ENCODE peak calls at places on chromosomes 13 and 19, in ten cellular contexts. One of them, this sample, is unnamed.

GRCh38 chr13:109945206-109945960 is 159.0 kb upstream of the IRS2 start:
- DNase-seq in activated naive CD4-positive, alpha-beta T cell treated with anti-CD3 and anti-CD28 coated beads, Interleukin-2, amount 50 U/mL, for 16 hours: no peak
- DNase-seq in activated CD4-positive, alpha-beta T cell treated with anti-CD3 and anti-CD28 coated beads for 4 hours: no peak
- DNase-seq in NCI-H69: no peak
- DNase-seq in HCEC 1CT: peak
- DNase-seq in WTC11: no peak
- DNase-seq in mucosa of gallbladder: no peak
- DNase-seq in effector memory CD4-positive, alpha-beta T cell: no peak
- DNase-seq in heart right ventricle: no peak
- DNase-seq in NCI-H510A treated with DMSO at 0.1 percent for 48 hours: no peak
- DNase-seq in this sample: peak

GRCh38 chr19:20444202-20444885 is 121.2 kb downstream of the ZNF737 start:
- DNase-seq in activated naive CD4-positive, alpha-beta T cell treated with anti-CD3 and anti-CD28 coated beads, Interleukin-2, amount 50 U/mL, for 16 hours: no peak
- DNase-seq in activated CD4-positive, alpha-beta T cell treated with anti-CD3 and anti-CD28 coated beads for 4 hours: no peak
- DNase-seq in NCI-H69: peak
- DNase-seq in HCEC 1CT: no peak
- DNase-seq in WTC11: no peak
- DNase-seq in mucosa of gallbladder: no peak
- DNase-seq in effector memory CD4-positive, alpha-beta T cell: no peak
- DNase-seq in heart right ventricle: no peak
- DNase-seq in NCI-H510A treated with DMSO at 0.1 percent for 48 hours: no peak
- DNase-seq in this sample: no peak

GRCh38 chr13:30418075-30418715 is 4.1 kb upstream of the UBE2L5 start:
- DNase-seq in activated naive CD4-positive, alpha-beta T cell treated with anti-CD3 and anti-CD28 coated beads, Interleukin-2, amount 50 U/mL, for 16 hours: no peak
- DNase-seq in activated CD4-positive, alpha-beta T cell treated with anti-CD3 and anti-CD28 coated beads for 4 hours: no peak
- DNase-seq in NCI-H69: peak
- DNase-seq in HCEC 1CT: no peak
- DNase-seq in WTC11: no peak
- DNase-seq in mucosa of gallbladder: no peak
- DNase-seq in effector memory CD4-positive, alpha-beta T cell: no peak
- DNase-seq in heart right ventricle: no peak
- DNase-seq in NCI-H510A treated with DMSO at 0.1 percent for 48 hours: no peak
- DNase-seq in this sample: no peak

GRCh38 chr19:5966215-5966614 is 11.7 kb downstream of the RANBP3 start:
- DNase-seq in activated naive CD4-positive, alpha-beta T cell treated with anti-CD3 and anti-CD28 coated beads, Interleukin-2, amount 50 U/mL, for 16 hours: no peak
- DNase-seq in activated CD4-positive, alpha-beta T cell treated with anti-CD3 and anti-CD28 coated beads for 4 hours: no peak
- DNase-seq in NCI-H69: no peak
- DNase-seq in HCEC 1CT: peak
- DNase-seq in WTC11: no peak
- DNase-seq in mucosa of gallbladder: peak
- DNase-seq in effector memory CD4-positive, alpha-beta T cell: no peak
- DNase-seq in heart right ventricle: no peak
- DNase-seq in NCI-H510A treated with DMSO at 0.1 percent for 48 hours: no peak
- DNase-seq in this sample: no peak

GRCh38 chr13:57874530-57874929 is 243.0 kb downstream of the PCDH17 start:
- DNase-seq in activated naive CD4-positive, alpha-beta T cell treated with anti-CD3 and anti-CD28 coated beads, Interleukin-2, amount 50 U/mL, for 16 hours: no peak
- DNase-seq in activated CD4-positive, alpha-beta T cell treated with anti-CD3 and anti-CD28 coated beads for 4 hours: no peak
- DNase-seq in NCI-H69: no peak
- DNase-seq in HCEC 1CT: no peak
- DNase-seq in WTC11: no peak
- DNase-seq in mucosa of gallbladder: no peak
- DNase-seq in effector memory CD4-positive, alpha-beta T cell: no peak
- DNase-seq in heart right ventricle: peak
- DNase-seq in NCI-H510A treated with DMSO at 0.1 percent for 48 hours: no peak
- DNase-seq in this sample: no peak

GRCh38 chr13:30572859-30573275 is 44.9 kb upstream of the USPL1 start:
- DNase-seq in activated naive CD4-positive, alpha-beta T cell treated with anti-CD3 and anti-CD28 coated beads, Interleukin-2, amount 50 U/mL, for 16 hours: no peak
- DNase-seq in activated CD4-positive, alpha-beta T cell treated with anti-CD3 and anti-CD28 coated beads for 4 hours: no peak
- DNase-seq in NCI-H69: peak
- DNase-seq in HCEC 1CT: peak
- DNase-seq in WTC11: no peak
- DNase-seq in mucosa of gallbladder: no peak
- DNase-seq in effector memory CD4-positive, alpha-beta T cell: no peak
- DNase-seq in heart right ventricle: peak
- DNase-seq in NCI-H510A treated with DMSO at 0.1 percent for 48 hours: peak
- DNase-seq in this sample: peak

GRCh38 chr19:40605201-40605971 is 4.2 kb downstream of the LTBP4 start:
- DNase-seq in activated naive CD4-positive, alpha-beta T cell treated with anti-CD3 and anti-CD28 coated beads, Interleukin-2, amount 50 U/mL, for 16 hours: peak
- DNase-seq in activated CD4-positive, alpha-beta T cell treated with anti-CD3 and anti-CD28 coated beads for 4 hours: peak
- DNase-seq in NCI-H69: peak
- DNase-seq in HCEC 1CT: peak
- DNase-seq in WTC11: peak
- DNase-seq in mucosa of gallbladder: peak
- DNase-seq in effector memory CD4-positive, alpha-beta T cell: peak
- DNase-seq in heart right ventricle: peak
- DNase-seq in NCI-H510A treated with DMSO at 0.1 percent for 48 hours: peak
- DNase-seq in this sample: peak

GRCh38 chr19:18417250-18418033 is 1.8 kb upstream of the SSBP4 start:
- DNase-seq in activated naive CD4-positive, alpha-beta T cell treated with anti-CD3 and anti-CD28 coated beads, Interleukin-2, amount 50 U/mL, for 16 hours: no peak
- DNase-seq in activated CD4-positive, alpha-beta T cell treated with anti-CD3 and anti-CD28 coated beads for 4 hours: peak
- DNase-seq in NCI-H69: peak
- DNase-seq in HCEC 1CT: peak
- DNase-seq in WTC11: peak
- DNase-seq in mucosa of gallbladder: peak
- DNase-seq in effector memory CD4-positive, alpha-beta T cell: no peak
- DNase-seq in heart right ventricle: peak
- DNase-seq in NCI-H510A treated with DMSO at 0.1 percent for 48 hours: peak
- DNase-seq in this sample: peak

GRCh38 chr19:14472202-14472961 is 2.8 kb downstream of the PTGER1 start:
- DNase-seq in activated naive CD4-positive, alpha-beta T cell treated with anti-CD3 and anti-CD28 coated beads, Interleukin-2, amount 50 U/mL, for 16 hours: peak
- DNase-seq in activated CD4-positive, alpha-beta T cell treated with anti-CD3 and anti-CD28 coated beads for 4 hours: peak
- DNase-seq in NCI-H69: peak
- DNase-seq in HCEC 1CT: no peak
- DNase-seq in WTC11: peak
- DNase-seq in mucosa of gallbladder: peak
- DNase-seq in effector memory CD4-positive, alpha-beta T cell: peak
- DNase-seq in heart right ventricle: peak
- DNase-seq in NCI-H510A treated with DMSO at 0.1 percent for 48 hours: peak
- DNase-seq in this sample: peak

GRCh38 chr19:13610042-13610691 is 103.9 kb upstream of the CACNA1A start:
- DNase-seq in activated naive CD4-positive, alpha-beta T cell treated with anti-CD3 and anti-CD28 coated beads, Interleukin-2, amount 50 U/mL, for 16 hours: no peak
- DNase-seq in activated CD4-positive, alpha-beta T cell treated with anti-CD3 and anti-CD28 coated beads for 4 hours: no peak
- DNase-seq in NCI-H69: peak
- DNase-seq in HCEC 1CT: no peak
- DNase-seq in WTC11: peak
- DNase-seq in mucosa of gallbladder: no peak
- DNase-seq in effector memory CD4-positive, alpha-beta T cell: no peak
- DNase-seq in heart right ventricle: no peak
- DNase-seq in NCI-H510A treated with DMSO at 0.1 percent for 48 hours: peak
- DNase-seq in this sample: no peak

This sample was measured in EL.